ENCODE peak calls at places on chromosome 11, in six cellular contexts. F is AG09309, L is activated B cell treated with CpG ODN at 0.5 μM for 24 hours, Q is BE2C, B is colonic mucosa, K is ovary. O is an unnamed sample.

GRCh38 chr11:66847461-66848232 is 4.4 kb downstream of the RCE1 start:
- DNase-seq in B (no peak), L (peak; percentile 5), Q (peak; percentile 9), F (no peak), K (peak; percentile 11), O (no peak)

GRCh38 chr11:19306570-19306969 is 65.8 kb upstream of the E2F8 start:
- DNase-seq in K (no peak), B (no peak), Q (no peak), L (no peak), F (no peak), O (no peak)

GRCh38 chr11:111833524-111833923 is 37.9 kb downstream of the ALG9 start:
- DNase-seq in Q (peak; percentile 14), B (no peak), L (no peak), K (no peak), F (no peak), O (no peak)

GRCh38 chr11:17760102-17761029 is 25.8 kb downstream of the KCNC1 start:
- DNase-seq in F (no peak), B (peak; percentile 66), L (no peak), Q (peak; percentile 51), K (no peak), O (no peak)

GRCh38 chr11:69035959-69036340 is 12.8 kb upstream of the TPCN2 start:
- DNase-seq in Q (no peak), F (no peak), L (no peak), B (no peak), K (peak; percentile 60), O (no peak)

GRCh38 chr11:126113515-126113957 is 50.9 kb upstream of the CDON start:
- DNase-seq in B (peak; percentile 89), L (no peak), K (peak; percentile 91), F (peak; percentile 96), Q (peak; percentile 94), O (no peak)

GRCh38 chr11:33997473-33998347 is 53.8 kb upstream of the CAPRIN1 start:
- DNase-seq in L (no peak), F (no peak), K (no peak), Q (peak; percentile 11), B (no peak), O (no peak)

GRCh38 chr11:77083553-77084245 is 16.9 kb downstream of the CAPN5 start:
- DNase-seq in K (peak; percentile 15), B (no peak), Q (peak; percentile 2), L (no peak), F (no peak), O (no peak)

GRCh38 chr11:73288197-73288872 is 16.2 kb downstream of the P2RY6 start:
- DNase-seq in Q (no peak), K (no peak), F (no peak), L (no peak), B (no peak), O (no peak)

GRCh38 chr11:22822204-22822603 is 7.4 kb downstream of the SVIP start:
- DNase-seq in B (no peak), L (no peak), K (no peak), Q (no peak), F (no peak), O (no peak)
- TF ChIP-seq CTCF in B (no peak), L (no peak), K (no peak), Q (no peak), F (no peak), O (no peak)

GRCh38 chr11:115761817-115762216 is 257.6 kb upstream of the CADM1 start:
- DNase-seq in Q (no peak), L (no peak), K (no peak), F (no peak), B (no peak), O (no peak)
- TF ChIP-seq CTCF in Q (peak; percentile 3), L (no peak), K (no peak), F (no peak), B (no peak), O (no peak)

GRCh38 chr11:55357560-55358184 is 10.1 kb upstream of the OR4A15 start:
- DNase-seq in K (no peak), Q (no peak), L (no peak), F (no peak), B (no peak), O (no peak)
- TF ChIP-seq CTCF in K (no peak), Q (peak; percentile 24), L (no peak), F (no peak), B (no peak), O (no peak)

GRCh38 chr11:121570453-121570852 is 117.7 kb upstream of the SORL1-AS1 start:
- DNase-seq in L (no peak), K (no peak), Q (no peak), F (no peak), B (no peak), O (no peak)

GRCh38 chr11:121575250-121575962 is 122.6 kb upstream of the SORL1-AS1 start:
- DNase-seq in K (peak; percentile 93), B (peak; percentile 33), L (no peak), F (peak; percentile 64), Q (no peak), O (no peak)

GRCh38 chr11:121572581-121573059 is 119.9 kb upstream of the SORL1-AS1 start:
- DNase-seq in F (no peak), L (no peak), Q (no peak), B (no peak), K (no peak), O (no peak)

GRCh38 chr11:121567988-121568387 is 115.2 kb upstream of the SORL1-AS1 start:
- DNase-seq in K (no peak), L (no peak), F (no peak), Q (no peak), B (no peak), O (no peak)

GRCh38 chr11:121571466-121571865 is 118.7 kb upstream of the SORL1-AS1 start:
- DNase-seq in L (no peak), K (no peak), B (no peak), Q (no peak), F (no peak), O (no peak)
- TF ChIP-seq CTCF in L (no peak), K (no peak), B (no peak), Q (no peak), F (no peak), O (no peak)

GRCh38 chr11:123434262-123434661 is 4.2 kb downstream of the GRAMD1B start:
- DNase-seq in Q (peak; percentile 32), F (no peak), B (no peak), L (no peak), K (no peak), O (no peak)
- TF ChIP-seq CTCF in Q (peak; percentile 48), F (peak; percentile 29), B (peak; percentile 13), L (no peak), K (no peak), O (peak; percentile 42)